ENCODE peak calls at places on chromosome 20, in eight cellular contexts. K is M059J; B is activated naive CD4-positive, alpha-beta T cell treated with anti-CD3 and anti-CD28 coated beads, Interleukin-2, amount 50 U/mL, for 16 hours; V is CD14-positive monocyte; L is stimulated activated naive CD8-positive, alpha-beta T cell treated with anti-CD3 and anti-CD28 coated beads, Interleukin-15, amount 100 ng/mL, for 72 hours; U is T-cell; O is glomerular endothelial cell; Z is activated T-helper 1 cell treated with anti-CD3 and anti-CD28 coated beads, Interleukin-12 subunit alpha, Interleukin-12 subunit beta, Interleukin-2, Interleukin-4 antibody, amounts not matched to agents 30 ng/mL and 10 ng/mL and 1 ng/mL, durations not matched to agents 14 hours and 24 hours and 36 hours. D is an unnamed sample.

GRCh38 chr20:44896583-44896982 is 11.1 kb downstream of the YWHAB start:
- DNase-seq in U (no peak), O (no peak), V (no peak), Z (no peak), K (peak; percentile 17), B (no peak), L (no peak), D (no peak)

GRCh38 chr20:4513720-4514119 is 208.0 kb upstream of the PRND start:
- DNase-seq in V (no peak), L (no peak), Z (no peak), U (no peak), O (no peak), B (no peak), K (peak; percentile 99), D (peak; percentile 86)

GRCh38 chr20:41086402-41087324 is 50.7 kb upstream of the PLCG1 start:
- DNase-seq in V (no peak), Z (no peak), U (no peak), K (peak; percentile 60), L (no peak), O (no peak), B (no peak), D (no peak)

GRCh38 chr20:1294497-1294896 is 28.4 kb downstream of the SNPH start:
- DNase-seq in V (no peak), K (no peak), L (no peak), U (no peak), B (no peak), Z (no peak), O (no peak), D (no peak)

GRCh38 chr20:23232219-23232581 is 118.4 kb upstream of the NXT1 start:
- DNase-seq in K (no peak), V (no peak), L (no peak), B (no peak), Z (no peak), O (no peak), U (no peak), D (no peak)

GRCh38 chr20:3839328-3839727 is 7.3 kb upstream of the MAVS start:
- DNase-seq in L (no peak), B (no peak), Z (no peak), K (no peak), V (no peak), O (no peak), U (no peak), D (no peak)

GRCh38 chr20:60341062-60341461 is 382.8 kb downstream of the CDH26 start:
- DNase-seq in L (no peak), V (no peak), K (no peak), Z (no peak), O (no peak), U (no peak), B (no peak), D (no peak)

GRCh38 chr20:38270869-38271608 is 10.5 kb upstream of the KIAA1755 start:
- DNase-seq in V (no peak), K (peak; percentile 100), B (no peak), Z (no peak), L (no peak), O (peak; percentile 65), U (no peak), D (peak; percentile 80)

GRCh38 chr20:45823949-45824835 is 2.9 kb downstream of the TNNC2 start:
- DNase-seq in L (peak; percentile 65), V (no peak), U (peak; percentile 39), O (no peak), Z (peak; percentile 28), K (no peak), B (peak; percentile 56), D (peak; percentile 62)

GRCh38 chr20:31538327-31538726 is 24.1 kb downstream of the HM13 start:
- DNase-seq in L (no peak), Z (no peak), B (no peak), K (no peak), O (no peak), V (no peak), U (no peak), D (no peak)

GRCh38 chr20:21189761-21190523 is 64.1 kb downstream of the KIZ start:
- DNase-seq in B (no peak), L (no peak), O (no peak), K (no peak), Z (no peak), V (no peak), U (no peak), D (no peak)

GRCh38 chr20:62887147-62887859 is 25.7 kb upstream of the TCFL5 start:
- DNase-seq in V (no peak), U (peak; percentile 39), O (no peak), K (peak; percentile 81), L (peak; percentile 62), Z (no peak), B (no peak), D (peak; percentile 79)

GRCh38 chr20:50420380-50420779 is 89.8 kb upstream of the PTPN1 start:
- DNase-seq in Z (no peak), K (no peak), B (no peak), L (no peak), U (no peak), V (no peak), O (no peak), D (no peak)